ENCODE peak calls at places on chromosomes 6 and 20, in six cellular contexts. One of them, this sample, is unnamed.
A peak's percentile ranks its signal among the peaks of the same experiment; 100 is the strongest.

GRCh38 chr6:44254957-44255808 is 2.1 kb downstream of the SLC35B2 start:
- DNase-seq in RWPE1: peak; percentile 20
- DNase-seq in AG04450: no peak
- DNase-seq in sigmoid colon: no peak
- DNase-seq in heart right ventricle: no peak
- DNase-seq in suprapubic skin: no peak
- DNase-seq in this sample: peak; percentile 36

GRCh38 chr6:25320459-25320858 is 41.3 kb downstream of the CARMIL1 start:
- DNase-seq in sigmoid colon: no peak
- DNase-seq in suprapubic skin: no peak
- DNase-seq in AG04450: no peak
- DNase-seq in heart right ventricle: no peak
- DNase-seq in RWPE1: no peak
- DNase-seq in this sample: no peak

GRCh38 chr20:3173582-3174441 is 463 bp upstream of the LZTS3 start:
- DNase-seq in suprapubic skin: peak; percentile 92
- DNase-seq in heart right ventricle: peak; percentile 94
- DNase-seq in RWPE1: peak; percentile 94
- DNase-seq in sigmoid colon: peak; percentile 94
- DNase-seq in AG04450: peak; percentile 23
- DNase-seq in this sample: peak; percentile 91

GRCh38 chr20:3843490-3843889 is 3.1 kb upstream of the MAVS start:
- DNase-seq in suprapubic skin: no peak
- DNase-seq in heart right ventricle: no peak
- DNase-seq in sigmoid colon: no peak
- DNase-seq in RWPE1: peak; percentile 81
- DNase-seq in AG04450: peak; percentile 27
- DNase-seq in this sample: no peak

GRCh38 chr6:56483929-56484328 is 158.8 kb downstream of the DST start:
- DNase-seq in suprapubic skin: no peak
- DNase-seq in sigmoid colon: no peak
- DNase-seq in RWPE1: no peak
- DNase-seq in heart right ventricle: no peak
- DNase-seq in AG04450: peak; percentile 21
- DNase-seq in this sample: no peak

GRCh38 chr20:25040438-25040831 is 17.5 kb downstream of the ACSS1 start:
- DNase-seq in heart right ventricle: no peak
- DNase-seq in RWPE1: no peak
- DNase-seq in sigmoid colon: peak; percentile 95
- DNase-seq in AG04450: peak; percentile 46
- DNase-seq in suprapubic skin: no peak
- DNase-seq in this sample: no peak

GRCh38 chr20:1280421-1281102 is 14.5 kb downstream of the SNPH start:
- DNase-seq in RWPE1: no peak
- DNase-seq in heart right ventricle: no peak
- DNase-seq in AG04450: no peak
- DNase-seq in sigmoid colon: no peak
- DNase-seq in suprapubic skin: peak; percentile 34
- DNase-seq in this sample: no peak

GRCh38 chr20:43949741-43950618 is 35.3 kb downstream of the TOX2 start:
- DNase-seq in suprapubic skin: no peak
- DNase-seq in RWPE1: no peak
- DNase-seq in AG04450: no peak
- DNase-seq in sigmoid colon: no peak
- DNase-seq in heart right ventricle: peak; percentile 35
- DNase-seq in this sample: no peak

GRCh38 chr6:170444056-170444505 is 109.0 kb downstream of the PSMB1 start:
- DNase-seq in RWPE1: no peak
- DNase-seq in heart right ventricle: no peak
- DNase-seq in suprapubic skin: no peak
- DNase-seq in sigmoid colon: no peak
- DNase-seq in AG04450: no peak
- DNase-seq in this sample: no peak

GRCh38 chr20:53883098-53883762 is 187.2 kb downstream of the BCAS1 start:
- DNase-seq in RWPE1: no peak
- DNase-seq in heart right ventricle: no peak
- DNase-seq in suprapubic skin: no peak
- DNase-seq in AG04450: no peak
- DNase-seq in sigmoid colon: no peak
- DNase-seq in this sample: no peak

DNA sequence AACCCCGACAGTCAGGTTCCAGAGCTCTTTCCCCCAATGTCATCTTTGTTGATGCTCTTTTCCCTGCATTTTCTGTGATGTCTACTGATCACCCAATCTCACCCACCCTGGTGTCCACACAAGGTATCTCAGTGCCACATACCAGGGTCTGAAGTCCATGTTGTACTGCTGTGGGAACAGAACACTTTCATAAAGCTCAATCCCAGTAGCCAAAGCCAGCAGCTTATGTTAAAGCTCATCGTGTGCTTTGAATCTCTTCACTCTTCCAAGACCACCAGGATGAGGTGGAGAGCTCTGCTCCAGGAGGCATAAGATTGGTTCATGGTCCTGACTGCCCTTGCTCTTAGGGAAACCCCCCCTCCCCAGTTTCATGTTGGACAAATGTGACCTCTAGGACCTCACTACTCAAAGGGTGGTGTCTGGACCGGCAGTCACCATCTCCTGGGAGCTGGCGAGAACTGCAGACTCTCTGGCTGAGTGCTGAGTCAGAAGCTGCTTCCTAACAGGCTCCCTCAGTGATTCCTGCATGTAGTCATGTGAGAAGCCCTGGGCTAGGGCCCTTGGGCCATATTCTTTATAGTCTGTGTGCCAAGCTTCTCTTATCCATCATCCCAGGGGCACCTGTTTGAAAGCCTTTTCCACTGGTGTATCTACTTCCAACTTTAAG is 13.4 kb upstream of the CPNE5 start:
- DNase-seq in sigmoid colon: no peak
- DNase-seq in AG04450: no peak
- DNase-seq in RWPE1: no peak
- DNase-seq in suprapubic skin: peak; percentile 58
- DNase-seq in heart right ventricle: no peak
- DNase-seq in this sample: no peak
- TF ChIP-seq CTCF in sigmoid colon: no peak
- TF ChIP-seq CTCF in AG04450: peak; percentile 5
- TF ChIP-seq CTCF in RWPE1: no peak
- TF ChIP-seq CTCF in suprapubic skin: no peak
- TF ChIP-seq CTCF in heart right ventricle: no peak
- TF ChIP-seq CTCF in this sample: peak; percentile 4

DNA sequence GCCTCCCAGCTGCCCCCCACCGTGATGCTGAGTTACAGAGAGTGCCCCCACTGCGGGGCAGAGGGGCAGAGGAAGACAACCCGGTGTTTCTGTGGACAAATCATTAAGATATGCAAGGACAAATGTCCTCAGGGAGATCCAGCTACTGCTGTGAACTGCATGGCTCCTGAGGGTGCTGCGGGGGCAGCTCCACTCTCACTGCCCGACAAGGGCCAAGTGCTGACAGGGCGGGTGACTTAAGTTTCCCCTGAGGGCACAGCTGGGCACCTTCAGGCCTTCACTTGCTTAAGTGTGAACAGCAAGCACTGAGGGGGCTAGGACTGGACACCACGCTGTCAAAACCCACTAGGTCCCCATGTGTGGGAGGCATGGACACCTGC is 26.2 kb upstream of the TCFL5 start:
- DNase-seq in RWPE1: no peak
- DNase-seq in suprapubic skin: no peak
- DNase-seq in heart right ventricle: no peak
- DNase-seq in AG04450: no peak
- DNase-seq in sigmoid colon: no peak
- DNase-seq in this sample: no peak
- H3K27ac ChIP-seq in RWPE1: peak overlapping the region; percentile 75
- H3K27ac ChIP-seq in suprapubic skin: no peak overlapping the region
- H3K27ac ChIP-seq in heart right ventricle: no peak overlapping the region
- H3K27ac ChIP-seq in AG04450: peak overlapping the region; percentile 78
- H3K27ac ChIP-seq in sigmoid colon: peak overlapping the region; percentile 46
- H3K27ac ChIP-seq in this sample: no peak overlapping the region

DNA sequence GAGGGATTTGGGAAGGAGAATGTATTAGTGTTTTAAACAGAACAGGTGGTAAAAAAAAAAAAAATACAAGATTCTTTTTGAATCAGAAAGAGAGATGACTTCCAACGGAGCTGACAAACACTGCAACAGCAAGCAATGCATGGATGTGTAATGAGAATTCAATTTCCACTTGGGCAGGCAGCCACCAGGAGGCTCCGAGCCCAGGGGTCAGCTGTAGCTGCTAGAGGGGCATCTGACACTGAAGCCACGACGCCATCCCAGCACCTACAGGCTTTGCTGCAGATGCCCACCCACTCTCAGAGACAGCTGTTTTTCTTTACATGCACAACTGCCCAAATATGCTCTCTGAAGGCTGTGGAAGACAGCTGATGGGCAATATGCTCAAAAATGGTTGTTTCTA is 75.4 kb downstream of the ELOVL5 start:
- DNase-seq in suprapubic skin: no peak
- DNase-seq in RWPE1: no peak
- DNase-seq in sigmoid colon: no peak
- DNase-seq in AG04450: no peak
- DNase-seq in heart right ventricle: no peak
- DNase-seq in this sample: no peak
- TF ChIP-seq CTCF in suprapubic skin: no peak
- TF ChIP-seq CTCF in RWPE1: no peak
- TF ChIP-seq CTCF in sigmoid colon: no peak
- TF ChIP-seq CTCF in AG04450: peak; percentile 11
- TF ChIP-seq CTCF in heart right ventricle: no peak
- TF ChIP-seq CTCF in this sample: no peak

GRCh38 chr6:107152633-107153032 is 37.3 kb upstream of the BEND3 start:
- DNase-seq in AG04450: no peak
- DNase-seq in suprapubic skin: no peak
- DNase-seq in heart right ventricle: no peak
- DNase-seq in RWPE1: no peak
- DNase-seq in sigmoid colon: no peak
- DNase-seq in this sample: no peak
- H3K27ac ChIP-seq in AG04450: no peak overlapping the region
- H3K27ac ChIP-seq in suprapubic skin: no peak overlapping the region
- H3K27ac ChIP-seq in heart right ventricle: no peak overlapping the region
- H3K27ac ChIP-seq in RWPE1: no peak overlapping the region
- H3K27ac ChIP-seq in sigmoid colon: no peak overlapping the region
- H3K27ac ChIP-seq in this sample: no peak overlapping the region